ENCODE peak calls at places on chromosome 15, in six cellular contexts. I is iris pigment epithelial cell, A is RPMI7951, D is midbrain, Y is iPS DF 6.9, Q is ELR. R is an unnamed sample.

GRCh38 chr15:74378853-74379252 is 11.4 kb upstream of the CYP11A1 start:
- DNase-seq in Q (no peak), A (peak; percentile 82), I (peak; percentile 44), D (no peak), Y (no peak), R (no peak)

GRCh38 chr15:100314809-100315400 is 26.9 kb downstream of the ADAMTS17 start:
- DNase-seq in D (no peak), Y (no peak), I (no peak), A (no peak), Q (no peak), R (no peak)

GRCh38 chr15:92921215-92922131 is 21.3 kb downstream of the CHD2 start:
- DNase-seq in I (peak; percentile 74), Q (peak; percentile 83), Y (no peak), D (no peak), A (no peak), R (no peak)

GRCh38 chr15:64901914-64902313 is 9.8 kb upstream of the ANKDD1A start:
- DNase-seq in A (no peak), Q (no peak), Y (no peak), D (no peak), I (no peak), R (no peak)

GRCh38 chr15:43244092-43244491 is 22.6 kb downstream of the TGM5 start:
- DNase-seq in Y (no peak), Q (no peak), I (no peak), D (no peak), A (no peak), R (no peak)

GRCh38 chr15:25245801-25246622 is 192.8 kb downstream of the UBE3A start:
- DNase-seq in A (no peak), D (no peak), Q (no peak), Y (no peak), I (no peak), R (no peak)

GRCh38 chr15:63039811-63040210 is 2.7 kb upstream of the TPM1 start:
- DNase-seq in D (no peak), A (no peak), Q (no peak), I (no peak), Y (no peak), R (no peak)

GRCh38 chr15:66765478-66766281 is 63.6 kb downstream of the SMAD6 start:
- DNase-seq in Q (peak; percentile 73), Y (no peak), I (no peak), D (no peak), A (peak; percentile 93), R (no peak)

GRCh38 chr15:70486451-70487379 is 276.6 kb downstream of the UACA start:
- DNase-seq in D (no peak), Q (peak; percentile 86), A (peak; percentile 99), I (peak; percentile 96), Y (no peak), R (no peak)

GRCh38 chr15:68503791-68504720 is 72.1 kb upstream of the ITGA11 start:
- DNase-seq in D (no peak), I (peak; percentile 36), Y (no peak), Q (no peak), A (peak; percentile 91), R (no peak)

GRCh38 chr15:77496710-77497107 is 76.0 kb downstream of the HMG20A start:
- DNase-seq in A (peak; percentile 96), Y (no peak), I (peak; percentile 95), D (peak; percentile 79), Q (peak; percentile 91), R (peak; percentile 89)

GRCh38 chr15:95174880-95175279 is 943.5 kb downstream of the MCTP2 start:
- DNase-seq in I (peak; percentile 87), A (no peak), Y (no peak), D (no peak), Q (no peak), R (no peak)

R was measured in D341Med.